ENCODE peak calls at places on chromosome 2, in seven cellular contexts. S, J, R, Z, A, H and T are unnamed samples.

GRCh38 chr2:201926071-201926470 is 107.6 kb upstream of the FZD7 start:
- DNase-seq in S (no peak), J (no peak), R (no peak), Z (no peak), A (no peak), H (no peak), T (no peak)

GRCh38 chr2:124258481-124258880 is 233.4 kb downstream of the CNTNAP5 start:
- DNase-seq in S (no peak), J (no peak), R (no peak), Z (no peak), A (no peak), H (no peak), T (no peak)

GRCh38 chr2:144350151-144350802 is 169.6 kb downstream of the ZEB2 start:
- DNase-seq in S (peak), J (no peak), R (no peak), Z (no peak), A (no peak), H (peak), T (no peak)

GRCh38 chr2:10333247-10333613 is 30.5 kb downstream of the HPCAL1 start:
- DNase-seq in S (no peak), J (no peak), R (no peak), Z (no peak), A (no peak), H (no peak), T (no peak)

GRCh38 chr2:42086500-42086953 is 38.7 kb downstream of the PKDCC start:
- DNase-seq in S (peak), J (peak), R (peak), Z (no peak), A (peak), H (no peak), T (peak)

GRCh38 chr2:28952806-28953190 is 28.3 kb upstream of the TOGARAM2 start:
- DNase-seq in S (no peak), J (peak), R (no peak), Z (no peak), A (no peak), H (no peak), T (no peak)

GRCh38 chr2:226124548-226125011 is 675.0 kb downstream of the IRS1 start:
- DNase-seq in S (no peak), J (no peak), R (peak), Z (no peak), A (peak), H (no peak), T (no peak)

GRCh38 chr2:65877331-65877791 is 445.0 kb upstream of the SPRED2 start:
- DNase-seq in S (no peak), J (no peak), R (no peak), Z (no peak), A (no peak), H (no peak), T (no peak)

GRCh38 chr2:178592655-178593054 is 112.4 kb downstream of the PLEKHA3 start:
- DNase-seq in S (no peak), J (no peak), R (no peak), Z (no peak), A (no peak), H (no peak), T (no peak)

GRCh38 chr2:10659898-10660568 is 29.7 kb downstream of the NOL10 start:
- DNase-seq in S (peak), J (peak), R (peak), Z (no peak), A (peak), H (no peak), T (no peak)

GRCh38 chr2:191791953-191792560 is 54.8 kb downstream of the CAVIN2 start:
- DNase-seq in S (no peak), J (no peak), R (no peak), Z (no peak), A (no peak), H (no peak), T (no peak)

GRCh38 chr2:62938126-62938525 is 112.5 kb upstream of the OTX1 start:
- DNase-seq in S (no peak), J (no peak), R (no peak), Z (no peak), A (no peak), H (no peak), T (no peak)

GRCh38 chr2:160228141-160228963 is 28.3 kb upstream of the ITGB6 start:
- DNase-seq in S (no peak), J (no peak), R (no peak), Z (no peak), A (no peak), H (no peak), T (no peak)

GRCh38 chr2:10787176-10787968 is 25.2 kb downstream of the PDIA6 start:
- DNase-seq in S (peak), J (peak), R (no peak), Z (no peak), A (peak), H (no peak), T (no peak)

GRCh38 chr2:72788756-72789155 is 37.1 kb downstream of the EXOC6B start:
- DNase-seq in S (no peak), J (no peak), R (no peak), Z (no peak), A (no peak), H (no peak), T (no peak)

GRCh38 chr2:179917272-179917671 is 55.9 kb upstream of the ZNF385B start:
- DNase-seq in S (no peak), J (no peak), R (no peak), Z (no peak), A (peak), H (no peak), T (no peak)

GRCh38 chr2:135630488-135630887 is 99.2 kb downstream of the R3HDM1 start:
- DNase-seq in S (no peak), J (no peak), R (no peak), Z (no peak), A (no peak), H (no peak), T (no peak)

GRCh38 chr2:126784636-126785035 is 114.1 kb upstream of the TEX51 start:
- DNase-seq in S (no peak), J (no peak), R (no peak), Z (no peak), A (no peak), H (no peak), T (no peak)

GRCh38 chr2:47226124-47227040 is 71.3 kb upstream of the STPG4 start:
- DNase-seq in S (no peak), J (no peak), R (no peak), Z (no peak), A (peak), H (no peak), T (no peak)

GRCh38 chr2:239917128-239917956 is 107.8 kb downstream of the NDUFA10 start:
- DNase-seq in S (no peak), J (no peak), R (peak), Z (no peak), A (no peak), H (no peak), T (no peak)

GRCh38 chr2:100919316-100919715 is 82.8 kb upstream of the RPL31 start:
- DNase-seq in S (peak), J (peak), R (no peak), Z (no peak), A (no peak), H (no peak), T (no peak)

GRCh38 chr2:127577208-127577475 is 41.7 kb downstream of the MYO7B start:
- DNase-seq in S (no peak), J (no peak), R (no peak), Z (no peak), A (no peak), H (no peak), T (no peak)

DNA sequence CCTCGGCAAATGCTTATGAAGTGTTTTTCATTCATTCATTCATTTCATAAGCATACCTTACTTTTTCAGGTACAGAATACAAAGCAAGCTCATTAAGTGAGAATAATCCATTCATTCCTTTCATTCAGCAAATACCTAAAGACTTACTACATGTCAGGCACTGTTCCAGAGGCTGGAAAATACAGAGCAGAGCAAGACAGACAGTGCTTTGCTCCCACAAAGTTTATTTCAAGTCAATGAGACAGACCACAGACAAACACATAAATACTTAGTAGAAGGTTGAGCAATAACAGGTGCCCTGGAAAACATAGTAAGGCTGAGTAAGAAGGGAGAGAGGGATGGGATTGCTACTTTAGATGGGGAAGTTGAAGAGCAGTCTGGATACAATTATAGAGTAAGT is 309.8 kb downstream of the C1D start:
- DNase-seq in S (no peak), J (no peak), R (no peak), Z (no peak), A (no peak), H (no peak), T (no peak)
- TF ChIP-seq SIN3A in S (no peak), J (no peak), R (no peak), Z (no peak), A (no peak), H (no peak), T (no peak)

GRCh38 chr2:158742536-158742935 is 52.6 kb upstream of the DAPL1 start:
- DNase-seq in S (no peak), J (peak), R (no peak), Z (no peak), A (no peak), H (no peak), T (no peak)

GRCh38 chr2:158741631-158742030 is 53.5 kb upstream of the DAPL1 start:
- DNase-seq in S (no peak), J (no peak), R (no peak), Z (no peak), A (no peak), H (no peak), T (no peak)

GRCh38 chr2:158740127-158740526 is 55.0 kb upstream of the DAPL1 start:
- DNase-seq in S (no peak), J (no peak), R (no peak), Z (no peak), A (no peak), H (no peak), T (no peak)

GRCh38 chr2:158738363-158738762 is 56.8 kb upstream of the DAPL1 start:
- DNase-seq in S (no peak), J (no peak), R (no peak), Z (no peak), A (no peak), H (no peak), T (no peak)

DNA sequence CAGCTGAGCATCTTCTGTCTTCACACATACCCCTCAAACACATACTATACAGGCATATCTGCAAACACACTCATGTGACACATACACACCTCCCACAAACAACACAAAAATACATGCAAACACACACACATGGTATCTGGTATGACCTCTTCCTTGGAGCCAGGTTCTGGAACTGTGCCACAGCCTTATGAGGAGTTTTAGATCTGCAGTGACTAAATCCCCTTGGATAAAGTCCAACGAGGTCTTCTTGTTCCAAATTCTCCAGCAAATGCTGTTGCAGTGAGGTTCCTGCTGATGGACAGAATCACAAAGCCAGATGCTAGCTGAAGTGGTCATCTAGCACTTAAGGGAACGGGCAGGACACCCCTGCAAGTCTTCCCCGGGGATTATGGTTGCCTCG is 54.5 kb upstream of the DAPL1 start:
- DNase-seq in S (no peak), J (no peak), R (no peak), Z (no peak), A (no peak), H (no peak), T (no peak)
- TF ChIP-seq SIN3A in S (no peak), J (no peak), R (no peak), Z (no peak), A (no peak), H (no peak), T (no peak)

GRCh38 chr2:231115651-231116050 is 9.2 kb downstream of the HTR2B start:
- DNase-seq in S (no peak), J (no peak), R (no peak), Z (no peak), A (no peak), H (no peak), T (no peak)

GRCh38 chr2:231123362-231123898 is 1.4 kb downstream of the HTR2B start:
- DNase-seq in S (no peak), J (peak), R (no peak), Z (peak), A (peak), H (no peak), T (no peak)

GRCh38 chr2:231117148-231117547 is 7.7 kb downstream of the HTR2B start:
- DNase-seq in S (no peak), J (no peak), R (no peak), Z (no peak), A (no peak), H (no peak), T (no peak)

GRCh38 chr2:231113489-231113888 is 11.4 kb downstream of the HTR2B start:
- DNase-seq in S (no peak), J (no peak), R (no peak), Z (no peak), A (no peak), H (no peak), T (no peak)

GRCh38 chr2:231118122-231118942 is 6.5 kb downstream of the HTR2B start:
- DNase-seq in S (no peak), J (no peak), R (no peak), Z (no peak), A (no peak), H (no peak), T (no peak)
- TF ChIP-seq SIN3A in S (no peak), J (no peak), R (no peak), Z (no peak), A (no peak), H (no peak), T (no peak)

GRCh38 chr2:1691366-1691765 is 52.9 kb downstream of the PXDN start:
- DNase-seq in S (no peak), J (no peak), R (no peak), Z (no peak), A (no peak), H (no peak), T (no peak)

GRCh38 chr2:1694371-1695271 is 49.7 kb downstream of the PXDN start:
- DNase-seq in S (no peak), J (peak), R (no peak), Z (no peak), A (no peak), H (no peak), T (no peak)

GRCh38 chr2:1692342-1692741 is 52.0 kb downstream of the PXDN start:
- DNase-seq in S (no peak), J (no peak), R (no peak), Z (no peak), A (no peak), H (no peak), T (no peak)

GRCh38 chr2:1696472-1696871 is 47.8 kb downstream of the PXDN start:
- DNase-seq in S (no peak), J (no peak), R (no peak), Z (no peak), A (no peak), H (no peak), T (no peak)

DNA sequence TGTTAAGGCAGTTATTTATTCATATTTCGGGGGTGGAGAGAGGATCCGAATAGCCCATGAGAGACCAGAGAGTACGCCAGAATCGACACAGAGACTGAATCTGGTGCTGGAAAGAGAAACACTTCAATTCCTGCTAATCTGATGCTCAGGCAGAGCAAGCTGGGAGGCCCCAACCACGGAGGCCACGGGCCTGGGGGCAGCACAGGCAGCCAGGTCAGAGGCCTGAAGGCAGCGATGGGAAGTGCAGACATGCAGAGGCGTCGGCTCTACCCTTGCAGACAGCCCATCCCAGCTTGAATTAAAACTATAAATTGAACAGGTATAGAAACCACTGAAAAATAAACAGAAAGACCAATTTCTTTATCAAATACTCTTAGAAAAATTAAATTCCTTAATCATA is 50.6 kb downstream of the PXDN start:
- DNase-seq in S (no peak), J (peak), R (no peak), Z (no peak), A (no peak), H (no peak), T (no peak)
- TF ChIP-seq SIN3A in S (no peak), J (no peak), R (no peak), Z (no peak), A (no peak), H (no peak), T (no peak)

DNA sequence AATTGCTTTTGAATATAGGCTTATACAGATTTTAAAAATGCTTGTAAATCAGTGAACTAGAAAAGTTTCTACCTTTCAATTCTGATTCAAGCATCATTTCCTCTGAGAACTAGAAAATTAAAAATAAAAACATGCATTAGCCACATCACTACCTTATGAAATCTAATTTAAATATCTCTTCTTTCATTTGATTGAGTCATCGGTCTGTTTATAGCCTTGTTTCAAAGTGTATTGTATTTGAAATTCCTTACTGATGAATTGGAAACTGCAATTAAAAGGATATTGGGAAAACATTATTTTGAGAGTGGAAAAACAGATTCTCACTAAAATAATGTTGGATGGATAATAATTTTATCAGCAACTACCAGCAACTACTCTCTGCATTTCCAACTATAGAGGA is 717.7 kb upstream of the FAM98A start:
- DNase-seq in S (no peak), J (no peak), R (no peak), Z (no peak), A (no peak), H (no peak), T (no peak)
- TF ChIP-seq SIN3A in S (no peak), J (no peak), R (no peak), Z (no peak), A (no peak), H (no peak), T (no peak)

GRCh38 chr2:175872716-175873115 is 129.4 kb downstream of the LNPK start:
- DNase-seq in S (no peak), J (no peak), R (no peak), Z (no peak), A (no peak), H (no peak), T (no peak)
- TF ChIP-seq SIN3A in S (no peak), J (no peak), R (no peak), Z (no peak), A (no peak), H (no peak), T (no peak)

GRCh38 chr2:218418321-218418716 is 604 bp upstream of the VIL1 start:
- DNase-seq in S (no peak), J (no peak), R (no peak), Z (no peak), A (no peak), H (no peak), T (no peak)
- TF ChIP-seq SIN3A in S (no peak), J (no peak), R (no peak), Z (no peak), A (no peak), H (no peak), T (no peak)

DNA sequence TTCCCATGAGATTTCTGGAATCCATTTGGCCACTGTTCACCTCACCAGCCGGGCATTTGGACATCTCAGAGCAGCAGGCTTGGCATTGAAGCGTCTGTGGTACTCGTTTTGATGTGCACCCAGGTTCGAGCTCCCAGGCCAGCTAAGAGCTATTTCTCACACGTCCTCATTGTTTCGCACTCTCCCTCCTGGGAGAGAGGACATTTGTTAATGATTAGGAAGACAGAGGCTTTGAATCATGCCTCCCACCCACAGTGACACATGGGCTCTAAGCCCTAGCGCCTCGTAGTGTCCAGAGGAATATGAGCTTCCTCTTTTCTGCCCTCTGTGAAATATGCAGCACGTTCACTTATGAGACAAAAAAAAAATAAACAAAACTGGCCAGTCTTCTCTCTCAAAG is 361.8 kb downstream of the RND3 start:
- DNase-seq in S (no peak), J (no peak), R (no peak), Z (no peak), A (no peak), H (no peak), T (no peak)
- TF ChIP-seq SIN3A in S (no peak), J (no peak), R (no peak), Z (no peak), A (no peak), H (no peak), T (no peak)